ENCODE peak calls at places on chromosome 12, in seven cellular contexts. A, Q, U, T, N, D and Y are unnamed samples.

GRCh38 chr12:12717586-12718381 is 616 bp downstream of the CDKN1B start:
- DNase-seq in A (no peak), Q (peak), U (no peak), T (no peak), N (peak), D (peak), Y (peak)

GRCh38 chr12:124532331-124532750 is 35.1 kb downstream of the NCOR2 start:
- DNase-seq in A (no peak), Q (no peak), U (no peak), T (no peak), N (no peak), D (no peak), Y (no peak)

GRCh38 chr12:57735952-57736742 is 2.4 kb downstream of the AGAP2 start:
- DNase-seq in A (no peak), Q (peak), U (no peak), T (no peak), N (no peak), D (peak), Y (no peak)

GRCh38 chr12:57093412-57094193 is 4.7 kb downstream of the NAB2 start:
- DNase-seq in A (peak), Q (peak), U (no peak), T (no peak), N (peak), D (peak), Y (no peak)

GRCh38 chr12:81564237-81564636 is 194.9 kb downstream of the PPFIA2 start:
- DNase-seq in A (no peak), Q (no peak), U (no peak), T (no peak), N (no peak), D (no peak), Y (no peak)

GRCh38 chr12:95605087-95605486 is 53.8 kb upstream of the USP44 start:
- DNase-seq in A (no peak), Q (peak), U (no peak), T (no peak), N (no peak), D (peak), Y (no peak)

GRCh38 chr12:4589941-4590340 is 27.9 kb downstream of the DYRK4 start:
- DNase-seq in A (no peak), Q (peak), U (no peak), T (no peak), N (no peak), D (no peak), Y (no peak)

GRCh38 chr12:75345531-75345930 is 11.1 kb downstream of the GLIPR1L1 start:
- DNase-seq in A (no peak), Q (peak), U (no peak), T (no peak), N (no peak), D (peak), Y (no peak)